ENCODE peak calls at places on chromosomes 5 and 9, in six cellular contexts. D is fibroblast of lung, M is suprapubic skin, I is pancreas, V is right lobe of liver, O is lower lobe of right lung. C is an unnamed sample. For H3K9me3, the result is how much of the 10 kb centered on the place peaks cover.

GRCh38 chr5:78591972-78592700 is 56.4 kb downstream of the LHFPL2 start:
- DNase-seq in D (peak), M (no peak), I (no peak), V (no peak), O (no peak), C (no peak)

GRCh38 chr9:107172979-107173347 is 110.1 kb upstream of the RAD23B start:
- DNase-seq in D (no peak), M (no peak), I (no peak), V (no peak), O (no peak), C (no peak)

GRCh38 chr9:15287309-15287708 is 19.7 kb downstream of the TTC39B start:
- DNase-seq in D (no peak), M (no peak), I (no peak), V (no peak), O (no peak), C (no peak)

GRCh38 chr5:34516686-34517085 is 139.4 kb upstream of the RAI14 start:
- DNase-seq in D (peak), M (no peak), I (no peak), V (no peak), O (no peak), C (no peak)

GRCh38 chr5:113249216-113249615 is 185.6 kb downstream of the TSSK1B start:
- DNase-seq in D (no peak), M (no peak), I (no peak), V (no peak), O (no peak), C (no peak)

GRCh38 chr5:142803428-142804111 is 33.4 kb downstream of the ARHGAP26 start:
- DNase-seq in D (no peak), M (no peak), I (no peak), V (no peak), O (no peak), C (no peak)

GRCh38 chr5:80904533-80905187 is 55.5 kb upstream of the RASGRF2 start:
- DNase-seq in D (no peak), M (no peak), I (no peak), V (no peak), O (no peak), C (no peak)

GRCh38 chr9:29285818-29286217 is 1712.5 kb upstream of the C9orf72 start:
- DNase-seq in D (peak), M (no peak), I (no peak), V (no peak), O (no peak), C (no peak)

GRCh38 chr5:33816791-33817190 is 75.0 kb downstream of the ADAMTS12 start:
- DNase-seq in D (peak), M (no peak), I (no peak), V (no peak), O (no peak), C (no peak)

GRCh38 chr9:126500600-126501382 is 112.9 kb upstream of the LMX1B start:
- DNase-seq in D (peak), M (peak), I (peak), V (peak), O (peak), C (peak)

GRCh38 chr9:36470891-36471290 is 70.8 kb upstream of the RNF38 start:
- DNase-seq in D (peak), M (no peak), I (no peak), V (peak), O (peak), C (peak)

GRCh38 chr9:17011870-17012269 is 123.0 kb upstream of the CNTLN start:
- DNase-seq in D (no peak), M (no peak), I (no peak), V (no peak), O (no peak), C (no peak)

GRCh38 chr5:72067682-72068470 is 39.4 kb upstream of the MAP1B start:
- DNase-seq in D (peak), M (no peak), I (no peak), V (no peak), O (no peak), C (no peak)

GRCh38 chr5:136528481-136528880 is 163.1 kb upstream of the TRPC7 start:
- DNase-seq in D (no peak), M (no peak), I (no peak), V (no peak), O (no peak), C (no peak)

GRCh38 chr9:129237195-129237611 is 59.1 kb upstream of the IER5L start:
- DNase-seq in D (peak), M (no peak), I (peak), V (peak), O (peak), C (no peak)

GRCh38 chr5:9466677-9467076 is 79.2 kb downstream of the SEMA5A start:
- DNase-seq in D (peak), M (no peak), I (no peak), V (no peak), O (no peak), C (no peak)

GRCh38 chr5:7616897-7617296 is 221.0 kb downstream of the ADCY2 start:
- DNase-seq in D (no peak), M (no peak), I (no peak), V (no peak), O (no peak), C (no peak)

GRCh38 chr5:143134269-143134668 is 269.2 kb downstream of the NR3C1 start:
- DNase-seq in D (peak), M (no peak), I (no peak), V (no peak), O (no peak), C (no peak)

GRCh38 chr5:172164773-172165212 is 23.2 kb downstream of the STK10 start:
- DNase-seq in D (peak), M (no peak), I (no peak), V (no peak), O (no peak), C (no peak)

GRCh38 chr5:60649288-60649917 is 50.6 kb downstream of the DEPDC1B start:
- DNase-seq in D (peak), M (no peak), I (no peak), V (no peak), O (no peak), C (no peak)

GRCh38 chr5:179339081-179339480 is 6.2 kb downstream of the ADAMTS2 start:
- DNase-seq in D (no peak), M (no peak), I (no peak), V (peak), O (no peak), C (peak)

GRCh38 chr9:34463098-34463900 is 4.7 kb downstream of the DNAI1 start:
- DNase-seq in D (peak), M (no peak), I (no peak), V (no peak), O (no peak), C (no peak)

GRCh38 chr5:6049662-6050061 is 328.7 kb downstream of the MED10 start:
- DNase-seq in D (no peak), M (no peak), I (no peak), V (no peak), O (no peak), C (no peak)
- H3K27ac ChIP-seq in D (no peak), M (no peak), I (no peak), V (no peak), O (no peak), C (no peak)

GRCh38 chr9:65411336-65411735 is 126.3 kb upstream of the FOXD4L5 start:
- DNase-seq in D (no peak), M (no peak), I (no peak), V (no peak), O (no peak), C (no peak)

GRCh38 chr9:65410926-65411325 is 125.9 kb upstream of the FOXD4L5 start:
- DNase-seq in D (no peak), M (no peak), I (no peak), V (no peak), O (no peak), C (no peak)

GRCh38 chr9:65405253-65405652 is 120.2 kb upstream of the FOXD4L5 start:
- DNase-seq in D (no peak), M (peak), I (no peak), V (no peak), O (no peak), C (no peak)

GRCh38 chr9:65411901-65412300 is 126.9 kb upstream of the FOXD4L5 start:
- DNase-seq in D (no peak), M (peak), I (no peak), V (no peak), O (no peak), C (no peak)

GRCh38 chr9:65409471-65409980 is 124.5 kb upstream of the FOXD4L5 start:
- DNase-seq in D (no peak), M (no peak), I (no peak), V (no peak), O (no peak), C (no peak)
- H3K9me3 ChIP-seq in D (under half), M (under half), I (under half), V (under half), O (under half), C (under half)

GRCh38 chr5:120568716-120569115 is 104.6 kb downstream of the PRR16 start:
- DNase-seq in D (peak), M (no peak), I (no peak), V (no peak), O (no peak), C (no peak)
- H3K27ac ChIP-seq in D (no peak), M (no peak), I (no peak), V (no peak), O (no peak), C (no peak)

DNA sequence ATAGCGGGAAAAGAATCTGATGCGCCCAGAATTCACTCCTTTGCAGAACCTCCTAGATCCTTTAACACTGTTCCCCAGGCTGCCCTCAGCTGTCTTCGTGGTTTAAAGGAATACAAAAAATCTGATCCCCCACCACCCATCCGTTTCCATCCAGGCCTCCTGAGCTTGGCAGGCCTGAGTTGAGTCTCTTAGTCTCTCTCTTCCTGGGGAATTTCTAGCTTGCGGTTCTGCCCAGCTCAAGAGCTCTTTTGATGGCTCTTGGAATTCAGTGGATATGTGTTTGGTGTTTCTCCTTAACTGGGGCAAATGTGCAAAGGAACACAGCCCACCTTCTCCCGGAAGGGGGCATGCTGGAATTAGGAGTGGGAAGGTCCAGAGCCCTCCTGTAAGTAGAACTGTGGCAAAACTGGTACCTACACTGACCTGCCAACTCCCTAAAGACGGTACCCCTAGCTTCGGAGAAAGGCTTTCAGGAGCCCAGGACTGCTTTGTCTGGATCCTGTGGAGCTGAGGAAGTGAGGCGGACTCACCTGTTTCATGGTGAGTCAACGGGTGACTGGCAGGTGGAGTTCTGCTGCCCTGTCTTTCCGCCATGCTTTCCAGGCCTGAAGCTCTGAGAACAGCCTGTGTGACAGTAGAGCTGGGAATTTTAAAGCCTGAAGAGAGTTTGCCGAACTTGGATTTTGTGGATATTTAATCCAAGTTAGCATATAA is 1.8 kb downstream of the DMRT3 start:
- DNase-seq in D (no peak), M (no peak), I (no peak), V (no peak), O (no peak), C (no peak)
- H3K9me3 ChIP-seq in D (under half), M (under half), I (under half), V (under half), O (under half), C (under half)

C was measured in CD8-positive, alpha-beta memory T cell.